ENCODE peak calls at places on chromosomes 4 and X, in four cellular contexts. F, J, K and X are unnamed samples.

GRCh38 chrX:123713841-123714240 is 19.0 kb downstream of the THOC2 start:
- DNase-seq in F (no peak), J (no peak), K (no peak), X (no peak)

GRCh38 chr4:32396504-32396903 is 1676.3 kb downstream of the PCDH7 start:
- DNase-seq in F (no peak), J (no peak), K (no peak), X (no peak)

GRCh38 chr4:19402666-19403065 is 849.0 kb upstream of the SLIT2 start:
- DNase-seq in F (no peak), J (no peak), K (no peak), X (no peak)

GRCh38 chrX:25151749-25152148 is 136.0 kb upstream of the ARX start:
- DNase-seq in F (no peak), J (no peak), K (no peak), X (no peak)

GRCh38 chr4:151675366-151676060 is 85.3 kb downstream of the GATB start:
- DNase-seq in F (no peak), J (no peak), K (no peak), X (no peak)

GRCh38 chrX:44878780-44879179 is 5.8 kb downstream of the KDM6A start:
- DNase-seq in F (no peak), J (no peak), K (no peak), X (no peak)

GRCh38 chr4:52545099-52546069 is 113.7 kb downstream of the USP46 start:
- DNase-seq in F (peak; percentile 61), J (peak; percentile 26), K (peak; percentile 58), X (peak; percentile 13)

GRCh38 chr4:2797545-2798305 is 4.8 kb downstream of the SH3BP2 start:
- DNase-seq in F (no peak), J (no peak), K (peak; percentile 11), X (no peak)

GRCh38 chr4:152283806-152284470 is 252.0 kb downstream of the FBXW7 start:
- DNase-seq in F (no peak), J (no peak), K (no peak), X (no peak)

GRCh38 chrX:11665144-11666040 is at the start of gene ARHGAP6:
- DNase-seq in F (peak; percentile 46), J (no peak), K (peak; percentile 13), X (no peak)

GRCh38 chr4:173448557-173448918 is 49.6 kb upstream of the SCRG1 start:
- DNase-seq in F (peak; percentile 78), J (no peak), K (no peak), X (no peak)

GRCh38 chr4:102449751-102450352 is 51.3 kb upstream of the NFKB1 start:
- DNase-seq in F (peak; percentile 76), J (peak; percentile 21), K (no peak), X (no peak)

GRCh38 chr4:71004281-71004851 is 10.9 kb downstream of the DCK start:
- DNase-seq in F (no peak), J (peak; percentile 34), K (no peak), X (no peak)

GRCh38 chr4:52069566-52069965 is 18.5 kb downstream of the SPATA18 start:
- DNase-seq in F (no peak), J (no peak), K (no peak), X (no peak)

GRCh38 chr4:15955670-15956069 is 7.3 kb downstream of the FGFBP2 start:
- DNase-seq in F (peak; percentile 17), J (no peak), K (no peak), X (no peak)

GRCh38 chrX:2501246-2502102 is 698 bp upstream of the DHRSX start:
- DNase-seq in F (no peak), J (no peak), K (no peak), X (no peak)

GRCh38 chr4:151409470-151410313 is 716 bp downstream of the FHIP1A start:
- DNase-seq in F (peak; percentile 8), J (peak; percentile 1), K (no peak), X (no peak)

GRCh38 chr4:81757706-81758105 is 286.0 kb upstream of the RASGEF1B start:
- DNase-seq in F (no peak), J (no peak), K (no peak), X (no peak)

GRCh38 chr4:182975806-182976205 is 58.6 kb upstream of the DCTD start:
- DNase-seq in F (peak; percentile 72), J (no peak), K (no peak), X (peak; percentile 57)

GRCh38 chr4:7815562-7815961 is 124.1 kb downstream of the AFAP1 start:
- DNase-seq in F (peak; percentile 86), J (no peak), K (no peak), X (no peak)

GRCh38 chr4:54658321-54659093 is 750 bp downstream of the KIT start:
- DNase-seq in F (peak; percentile 38), J (no peak), K (no peak), X (no peak)

GRCh38 chrX:14095702-14096101 is 66.0 kb upstream of the GEMIN8 start:
- DNase-seq in F (peak; percentile 42), J (peak; percentile 4), K (no peak), X (no peak)

GRCh38 chr4:8351931-8352367 is 82.4 kb downstream of the HTRA3 start:
- DNase-seq in F (peak; percentile 71), J (no peak), K (no peak), X (no peak)

GRCh38 chr4:181860668-181861067 is 382.5 kb upstream of the TENM3 start:
- DNase-seq in F (peak; percentile 5), J (no peak), K (no peak), X (no peak)

GRCh38 chr4:140212171-140212570 is 58.2 kb upstream of the MAML3 start:
- DNase-seq in F (no peak), J (no peak), K (no peak), X (no peak)

GRCh38 chrX:18654873-18655836 is 16.8 kb downstream of the RS1 start:
- DNase-seq in F (peak; percentile 2), J (no peak), K (no peak), X (no peak)

GRCh38 chr4:35163189-35163588 is 1081.1 kb downstream of the ARAP2 start:
- DNase-seq in F (no peak), J (no peak), K (no peak), X (no peak)
- H3K4me3 ChIP-seq in F (no peak overlapping the region), J (no peak overlapping the region), K (no peak overlapping the region), X (no peak overlapping the region)

GRCh38 chr4:40210776-40211175 is 13.9 kb downstream of the RHOH start:
- DNase-seq in F (no peak), J (no peak), K (no peak), X (no peak)

GRCh38 chr4:40206421-40206820 is 9.6 kb downstream of the RHOH start:
- DNase-seq in F (no peak), J (no peak), K (no peak), X (no peak)

GRCh38 chr4:40211224-40212185 is 14.7 kb downstream of the RHOH start:
- DNase-seq in F (no peak), J (no peak), K (no peak), X (no peak)

GRCh38 chr4:40212674-40213504 is 16.1 kb downstream of the RHOH start:
- DNase-seq in F (peak; percentile 37), J (no peak), K (no peak), X (no peak)

GRCh38 chr4:40209401-40209800 is 12.6 kb downstream of the RHOH start:
- DNase-seq in F (no peak), J (no peak), K (no peak), X (no peak)
- H3K4me3 ChIP-seq in F (no peak overlapping the region), J (peak overlapping the region; percentile 33), K (no peak overlapping the region), X (no peak overlapping the region)

GRCh38 chr4:157012296-157012695 is 40.7 kb upstream of the PDGFC start:
- DNase-seq in F (no peak), J (no peak), K (no peak), X (no peak)

GRCh38 chr4:157013656-157014055 is 42.1 kb upstream of the PDGFC start:
- DNase-seq in F (no peak), J (no peak), K (no peak), X (no peak)

GRCh38 chr4:157018920-157019490 is 47.4 kb upstream of the PDGFC start:
- DNase-seq in F (no peak), J (no peak), K (no peak), X (no peak)

GRCh38 chr4:157012781-157013180 is 41.2 kb upstream of the PDGFC start:
- DNase-seq in F (peak; percentile 34), J (no peak), K (no peak), X (no peak)

DNA sequence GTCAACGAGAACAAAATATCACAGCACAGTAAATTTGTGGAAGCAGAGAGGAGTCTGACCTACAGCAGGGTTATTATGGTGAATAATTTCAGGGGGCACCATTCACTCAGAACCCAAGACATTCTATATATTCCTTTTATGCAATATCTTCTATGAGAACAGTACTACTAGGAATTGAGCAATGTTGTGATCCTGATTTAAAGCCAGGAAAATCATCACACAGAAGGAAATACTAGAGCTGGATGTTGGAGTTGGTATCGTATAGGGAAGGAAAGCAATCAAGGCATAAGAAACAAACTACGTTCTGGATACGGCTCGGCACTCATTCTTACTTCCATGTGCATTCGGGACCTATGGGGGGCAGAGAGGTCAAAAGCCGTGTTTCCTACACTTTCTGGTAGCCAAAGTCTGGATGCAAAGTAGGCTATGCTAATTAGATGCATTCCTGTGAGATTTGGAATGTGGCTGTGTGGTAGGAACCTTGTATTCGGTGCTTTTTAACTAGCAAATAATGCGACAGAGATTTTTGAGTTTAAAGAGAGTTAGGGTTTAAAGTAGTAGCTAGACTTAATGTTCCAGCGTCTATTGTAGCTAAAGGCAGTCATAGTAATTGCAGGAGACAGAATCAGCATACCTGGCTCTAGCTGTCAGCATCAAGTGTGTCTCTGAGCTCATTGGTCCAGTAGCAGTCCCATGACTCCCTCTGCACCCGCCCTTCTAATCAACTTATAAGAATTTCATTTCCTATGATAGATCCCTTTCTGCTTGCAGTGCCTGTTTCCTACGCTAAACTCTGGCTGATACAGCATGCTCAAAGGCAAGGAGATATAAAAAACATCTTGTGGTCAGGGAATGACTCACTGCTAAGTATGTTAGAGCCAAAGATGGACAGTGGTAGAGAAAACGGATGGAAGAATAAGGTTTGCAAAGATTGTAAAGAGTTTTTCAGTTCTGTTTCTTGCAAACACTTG is 43.3 kb upstream of the PDGFC start:
- DNase-seq in F (peak; percentile 92), J (no peak), K (no peak), X (peak; percentile 87)
- H3K4me3 ChIP-seq in F (no peak overlapping the region), J (no peak overlapping the region), K (no peak overlapping the region), X (no peak overlapping the region)

GRCh38 chr4:165873298-165874071 is 448 bp downstream of the TLL1 start:
- DNase-seq in F (peak; percentile 14), J (no peak), K (no peak), X (no peak)
- H3K4me3 ChIP-seq in F (peak overlapping the region; percentile 51), J (no peak overlapping the region), K (peak overlapping the region; percentile 40), X (peak overlapping the region; percentile 64)